ENCODE peak calls at places on chromosomes 6 and 20, in seven cellular contexts. Y is K562, D is SK-N-SH, W is GM12878, S is H1, U is GM12892, M is HepG2. V is an unnamed sample.

GRCh38 chr6:148969679-148970078 is 222.8 kb downstream of the UST start:
- DNase-seq in W (no peak), S (no peak), M (no peak), U (no peak), Y (no peak), D (no peak), V (no peak)

GRCh38 chr20:38685853-38686473 is 38.3 kb upstream of the SLC32A1 start:
- DNase-seq in S (peak), U (no peak), D (no peak), M (peak), Y (peak), W (no peak), V (no peak)

GRCh38 chr20:14698125-14698524 is 360.7 kb upstream of the FLRT3 start:
- DNase-seq in M (no peak), U (no peak), Y (no peak), D (no peak), W (no peak), S (no peak), V (no peak)

GRCh38 chr6:82113231-82113630 is 134.3 kb downstream of the IBTK start:
- DNase-seq in D (no peak), W (no peak), U (no peak), Y (no peak), S (no peak), M (no peak), V (no peak)

GRCh38 chr20:34925341-34925740 is 30.3 kb downstream of the GSS start:
- DNase-seq in S (no peak), M (no peak), D (no peak), Y (no peak), U (no peak), W (no peak), V (no peak)

GRCh38 chr6:10276106-10276505 is 138.8 kb downstream of the TFAP2A start:
- DNase-seq in D (no peak), W (no peak), S (no peak), M (no peak), Y (no peak), U (no peak), V (no peak)

GRCh38 chr6:142545147-142545546 is 243.3 kb downstream of the ADGRG6 start:
- DNase-seq in U (no peak), S (no peak), Y (no peak), W (no peak), M (no peak), D (no peak), V (no peak)

GRCh38 chr6:9417400-9417799 is 982.1 kb upstream of the SLC35B3 start:
- DNase-seq in Y (no peak), S (no peak), U (no peak), D (no peak), W (no peak), M (no peak), V (no peak)

GRCh38 chr6:97726378-97726777 is 443.4 kb upstream of the MMS22L start:
- DNase-seq in Y (no peak), U (no peak), M (no peak), D (peak), S (no peak), W (no peak), V (no peak)

GRCh38 chr20:45920795-45921617 is 9.1 kb upstream of the PLTP start:
- DNase-seq in W (no peak), U (no peak), S (no peak), M (no peak), Y (no peak), D (no peak), V (no peak)

GRCh38 chr20:63896136-63896890 is 1.4 kb downstream of the DNAJC5 start:
- DNase-seq in D (no peak), U (peak), M (peak), Y (peak), S (no peak), W (no peak), V (no peak)

GRCh38 chr6:108921547-108922331 is 73.5 kb downstream of the ARMC2 start:
- DNase-seq in Y (no peak), M (no peak), U (no peak), D (no peak), W (no peak), S (no peak), V (no peak)

GRCh38 chr6:44659676-44660170 is 272.2 kb downstream of the CDC5L start:
- DNase-seq in W (no peak), S (no peak), Y (no peak), U (no peak), M (no peak), D (no peak), V (no peak)

GRCh38 chr20:63686492-63687321 is 9.7 kb upstream of the TNFRSF6B start:
- DNase-seq in S (no peak), Y (no peak), M (no peak), W (no peak), U (no peak), D (no peak), V (no peak)

GRCh38 chr6:42260972-42261371 is 43.3 kb upstream of the MRPS10 start:
- DNase-seq in U (no peak), Y (peak), W (no peak), M (no peak), D (peak), S (peak), V (peak)

GRCh38 chr6:117544725-117545124 is 57.6 kb downstream of the GOPC start:
- DNase-seq in D (no peak), U (no peak), Y (peak), M (no peak), S (no peak), W (no peak), V (no peak)

GRCh38 chr6:53728570-53729194 is 63.1 kb upstream of the KLHL31 start:
- DNase-seq in S (peak), D (peak), M (peak), W (no peak), Y (peak), U (peak), V (peak)

GRCh38 chr20:8388707-8389106 is 256.6 kb downstream of the PLCB1 start:
- DNase-seq in M (no peak), S (no peak), Y (no peak), U (no peak), W (no peak), D (no peak), V (no peak)

GRCh38 chr6:168033791-168034190 is 36.3 kb downstream of the KIF25 start:
- DNase-seq in S (no peak), W (no peak), Y (no peak), U (no peak), D (no peak), M (no peak), V (no peak)

GRCh38 chr6:7513534-7513933 is 27.9 kb upstream of the DSP start:
- DNase-seq in M (no peak), U (no peak), Y (no peak), W (no peak), S (no peak), D (no peak), V (no peak)

GRCh38 chr6:14031516-14031915 is 86.1 kb upstream of the CD83 start:
- DNase-seq in D (no peak), Y (no peak), S (no peak), M (no peak), W (no peak), U (no peak), V (no peak)

GRCh38 chr20:63132131-63132714 is 83.7 kb downstream of the YTHDF1 start:
- DNase-seq in M (no peak), U (no peak), W (no peak), S (no peak), D (no peak), Y (no peak), V (no peak)

GRCh38 chr6:151128764-151129370 is 110.9 kb upstream of the AKAP12 start:
- DNase-seq in W (no peak), Y (no peak), U (no peak), M (no peak), S (no peak), D (no peak), V (no peak)

GRCh38 chr20:20204326-20204725 is 152.0 kb downstream of the CFAP61 start:
- DNase-seq in W (no peak), S (no peak), U (no peak), D (peak), M (no peak), Y (no peak), V (no peak)

GRCh38 chr6:144675231-144675861 is 390.2 kb downstream of the UTRN start:
- DNase-seq in Y (no peak), M (no peak), S (no peak), D (no peak), U (no peak), W (peak), V (no peak)

GRCh38 chr6:5080574-5080973 is 4.6 kb upstream of the PPP1R3G start:
- DNase-seq in Y (no peak), U (no peak), M (peak), S (no peak), W (no peak), D (no peak), V (no peak)

GRCh38 chr6:135902756-135903331 is 51.3 kb downstream of the PDE7B start:
- DNase-seq in Y (no peak), D (no peak), W (no peak), M (no peak), U (no peak), S (no peak), V (no peak)

GRCh38 chr6:11374036-11375010 is 141.9 kb upstream of the NEDD9 start:
- DNase-seq in M (peak), S (no peak), Y (no peak), U (no peak), W (peak), D (no peak), V (no peak)

GRCh38 chr20:2103454-2104153 is 2.0 kb downstream of the STK35 start:
- DNase-seq in S (no peak), U (no peak), M (peak), D (peak), Y (no peak), W (no peak), V (no peak)

GRCh38 chr20:40689100-40689942 is at the start of gene MAFB:
- DNase-seq in W (no peak), Y (peak), D (peak), S (peak), M (peak), U (peak), V (peak)

GRCh38 chr20:32823078-32823477 is 3.3 kb downstream of the MAPRE1 start:
- DNase-seq in S (no peak), M (peak), W (no peak), U (no peak), Y (no peak), D (no peak), V (no peak)

GRCh38 chr6:6234963-6235362 is 85.5 kb downstream of the F13A1 start:
- DNase-seq in Y (no peak), S (no peak), W (no peak), M (no peak), D (no peak), U (no peak), V (no peak)
- TF ChIP-seq TAF1 in Y (no peak), S (no peak), W (no peak), M (no peak), D (no peak), U (no peak), V (no peak)

DNA sequence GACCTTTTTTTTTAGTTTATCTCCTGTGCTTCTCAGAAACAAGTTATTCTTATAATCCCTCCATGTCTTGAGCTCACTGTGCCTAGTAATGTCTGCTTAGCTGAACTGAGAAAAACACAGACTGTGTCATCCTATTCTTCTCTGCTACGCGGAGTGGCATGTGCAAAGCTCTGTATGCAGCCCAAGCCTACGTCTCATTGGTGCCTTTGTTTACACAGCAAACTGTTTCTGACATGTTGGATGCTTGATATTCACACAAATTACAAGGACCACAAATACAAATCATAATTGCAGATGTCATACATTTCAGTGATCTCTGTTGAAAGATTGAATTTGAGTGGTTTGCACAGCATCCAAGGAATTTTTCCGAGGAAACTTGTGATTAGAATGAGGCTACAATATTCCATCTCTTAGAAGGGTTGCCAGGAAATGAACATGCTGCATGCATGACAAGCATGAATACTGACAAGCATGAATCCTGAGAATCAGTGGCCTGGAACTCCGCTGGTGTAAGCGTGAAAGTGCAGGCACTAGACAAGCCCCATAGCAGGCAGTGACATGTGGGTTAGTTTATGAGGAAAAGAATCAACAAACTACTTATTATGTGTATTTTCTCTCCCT is 128.4 kb upstream of the SGK1 start:
- DNase-seq in D (peak), M (no peak), W (no peak), S (no peak), Y (no peak), U (no peak), V (no peak)
- TF ChIP-seq POLR2AphosphoS5 in D (no peak), M (no peak), W (no peak), S (no peak), Y (no peak), U (no peak), V (no peak)

GRCh38 chr6:1618305-1619105 is 8.8 kb downstream of the FOXC1 start:
- DNase-seq in S (no peak), U (no peak), M (no peak), D (no peak), Y (no peak), W (no peak), V (no peak)
- TF ChIP-seq TAF1 in S (no peak), U (no peak), M (no peak), D (no peak), Y (no peak), W (no peak), V (no peak)

GRCh38 chr6:46056906-46057529 is 41.4 kb upstream of the CLIC5 start:
- DNase-seq in S (no peak), U (no peak), D (no peak), W (no peak), Y (no peak), M (no peak), V (no peak)
- TF ChIP-seq POLR2AphosphoS5 in S (no peak), U (no peak), D (no peak), W (no peak), Y (no peak), M (no peak), V (no peak)

GRCh38 chr6:111777357-111777756 is 95.9 kb downstream of the FYN start:
- DNase-seq in W (no peak), U (no peak), Y (no peak), S (no peak), M (no peak), D (no peak), V (no peak)
- TF ChIP-seq TAF1 in W (no peak), U (no peak), Y (no peak), S (no peak), M (no peak), D (no peak), V (no peak)

GRCh38 chr6:169453221-169453620 is 199.6 kb upstream of the THBS2 start:
- DNase-seq in U (no peak), W (no peak), D (no peak), M (no peak), Y (no peak), S (no peak), V (no peak)

GRCh38 chr6:169452869-169453186 is 199.2 kb upstream of the THBS2 start:
- DNase-seq in Y (no peak), S (no peak), U (no peak), D (no peak), M (no peak), W (no peak), V (no peak)

GRCh38 chr6:169455470-169455869 is 201.8 kb upstream of the THBS2 start:
- DNase-seq in D (no peak), W (no peak), S (no peak), M (no peak), U (no peak), Y (no peak), V (no peak)

GRCh38 chr6:169454872-169455204 is 201.2 kb upstream of the THBS2 start:
- DNase-seq in D (no peak), U (no peak), S (no peak), M (no peak), Y (no peak), W (no peak), V (no peak)

GRCh38 chr6:169454204-169454871 is 200.7 kb upstream of the THBS2 start:
- DNase-seq in D (no peak), U (no peak), S (no peak), M (peak), W (no peak), Y (peak), V (no peak)
- TF ChIP-seq POLR2AphosphoS5 in D (no peak), U (no peak), S (no peak), M (no peak), W (no peak), Y (peak), V (no peak)

GRCh38 chr6:161477901-161478425 is 204.1 kb upstream of the AGPAT4 start:
- DNase-seq in M (no peak), Y (no peak), U (no peak), D (no peak), W (no peak), S (no peak), V (no peak)

GRCh38 chr6:161480416-161481165 is 206.7 kb upstream of the AGPAT4 start:
- DNase-seq in D (peak), U (no peak), S (no peak), W (no peak), Y (no peak), M (no peak), V (no peak)

GRCh38 chr6:161486326-161486725 is 212.5 kb upstream of the AGPAT4 start:
- DNase-seq in S (no peak), M (no peak), U (no peak), D (peak), Y (no peak), W (no peak), V (no peak)

GRCh38 chr6:161482517-161482903 is 208.6 kb upstream of the AGPAT4 start:
- DNase-seq in M (no peak), U (no peak), D (no peak), Y (no peak), W (no peak), S (no peak), V (no peak)

DNA sequence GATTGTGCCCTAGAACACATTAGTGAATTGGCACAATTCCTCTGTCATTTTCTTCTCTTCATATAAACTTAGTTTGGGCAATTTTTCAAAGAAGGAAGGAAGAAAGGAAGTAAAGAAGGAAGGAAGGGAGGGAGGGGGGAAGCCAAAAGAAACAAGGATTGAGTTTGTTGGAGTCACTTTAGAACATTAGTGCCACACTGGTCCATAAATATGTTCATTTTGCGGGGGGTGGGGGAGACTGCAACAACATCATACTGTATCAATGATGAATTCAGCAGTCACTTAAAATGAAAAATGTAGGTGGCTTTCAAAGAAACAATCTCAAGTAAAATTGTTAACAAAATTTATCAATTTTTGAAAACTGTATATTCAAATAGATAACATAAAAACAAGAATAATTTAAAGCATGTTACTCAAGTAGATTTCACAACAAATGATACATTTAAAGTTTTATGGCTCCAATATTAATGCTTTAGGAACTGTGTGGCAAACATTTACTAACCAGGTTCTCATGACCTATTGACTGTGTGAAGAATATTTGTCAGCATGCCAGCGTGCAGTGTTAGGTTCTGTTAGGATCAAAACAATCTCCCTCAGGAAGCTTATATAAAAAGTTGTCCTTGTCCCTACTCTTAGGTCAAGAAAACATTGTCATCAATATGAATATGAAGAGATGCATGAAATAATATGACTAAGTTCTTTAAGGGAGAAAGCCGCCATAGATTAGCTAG is 208.1 kb upstream of the AGPAT4 start:
- DNase-seq in M (no peak), S (no peak), D (no peak), W (no peak), Y (no peak), U (no peak), V (no peak)
- TF ChIP-seq TAF1 in M (no peak), S (no peak), D (no peak), W (no peak), Y (no peak), U (no peak), V (no peak)

GRCh38 chr20:12557224-12557623 is 451.5 kb upstream of the SPTLC3 start:
- DNase-seq in Y (no peak), S (no peak), W (no peak), D (no peak), M (no peak), U (no peak), V (no peak)

GRCh38 chr20:12554416-12554815 is 454.4 kb upstream of the SPTLC3 start:
- DNase-seq in S (no peak), Y (no peak), W (no peak), M (no peak), D (no peak), U (no peak), V (no peak)

GRCh38 chr20:12555369-12555768 is 453.4 kb upstream of the SPTLC3 start:
- DNase-seq in M (no peak), U (no peak), Y (no peak), W (no peak), D (no peak), S (no peak), V (no peak)
- TF ChIP-seq POLR2AphosphoS5 in M (no peak), U (no peak), Y (no peak), W (no peak), D (no peak), S (no peak), V (no peak)

V was measured in GM12891.